ENCODE peak calls at places on chromosomes 1 and 21, in four cellular contexts. Q is adipocyte; E is GM23338; F is CD4-positive, CD25-positive, alpha-beta regulatory T cell. X is an unnamed sample.

GRCh38 chr1:37865348-37866119 is 6.1 kb upstream of the MTF1 start:
- DNase-seq in Q (no peak), E (no peak), F (no peak), X (no peak)

GRCh38 chr21:29942033-29942432 is 2.2 kb upstream of the GRIK1 start:
- DNase-seq in Q (no peak), E (no peak), F (no peak), X (no peak)

GRCh38 chr1:39354572-39354971 is 136.9 kb upstream of the BMP8A start:
- DNase-seq in Q (no peak), E (no peak), F (no peak), X (no peak)

GRCh38 chr1:1788646-1789431 is 10.6 kb upstream of the NADK start:
- DNase-seq in Q (no peak), E (peak; percentile 72), F (no peak), X (no peak)

GRCh38 chr1:40837601-40838000 is 24.6 kb downstream of the CITED4 start:
- DNase-seq in Q (no peak), E (no peak), F (no peak), X (no peak)

GRCh38 chr1:24393892-24394291 is 19.7 kb downstream of the STPG1 start:
- DNase-seq in Q (peak; percentile 73), E (no peak), F (no peak), X (no peak)

GRCh38 chr1:64864018-64864945 is 102.1 kb downstream of the JAK1 start:
- DNase-seq in Q (no peak), E (no peak), F (peak; percentile 45), X (no peak)

GRCh38 chr1:147892731-147893214 is 9.8 kb upstream of the GJA8 start:
- DNase-seq in Q (peak; percentile 85), E (peak; percentile 72), F (peak; percentile 43), X (peak; percentile 51)

GRCh38 chr1:84776639-84777038 is 86.4 kb upstream of the SSX2IP start:
- DNase-seq in Q (no peak), E (no peak), F (no peak), X (no peak)

GRCh38 chr1:25583519-25584370 is 32.8 kb upstream of the MAN1C1 start:
- DNase-seq in Q (no peak), E (no peak), F (no peak), X (no peak)

GRCh38 chr1:213131851-213132655 is 81.0 kb downstream of the RPS6KC1 start:
- DNase-seq in Q (peak; percentile 23), E (no peak), F (no peak), X (no peak)

GRCh38 chr21:28537371-28538079 is 455.2 kb downstream of the LTN1 start:
- DNase-seq in Q (peak; percentile 52), E (no peak), F (no peak), X (no peak)

GRCh38 chr1:102531031-102531430 is 534.3 kb upstream of the OLFM3 start:
- DNase-seq in Q (peak; percentile 4), E (no peak), F (no peak), X (no peak)

GRCh38 chr1:198830397-198830796 is 191.6 kb downstream of the PTPRC start:
- DNase-seq in Q (no peak), E (no peak), F (no peak), X (no peak)

GRCh38 chr1:67753776-67754525 is 69.0 kb downstream of the GADD45A start:
- DNase-seq in Q (no peak), E (no peak), F (no peak), X (no peak)

GRCh38 chr1:21305900-21306189 is 15.6 kb upstream of the ECE1 start:
- DNase-seq in Q (no peak), E (no peak), F (no peak), X (no peak)
- H3K4me1 ChIP-seq in Q (peaks cover 45% of the 10 kb centered on the region), E (peaks cover 27% of the 10 kb centered on the region), F (peaks cover 31% of the 10 kb centered on the region), X (peaks cover 19% of the 10 kb centered on the region)

DNA sequence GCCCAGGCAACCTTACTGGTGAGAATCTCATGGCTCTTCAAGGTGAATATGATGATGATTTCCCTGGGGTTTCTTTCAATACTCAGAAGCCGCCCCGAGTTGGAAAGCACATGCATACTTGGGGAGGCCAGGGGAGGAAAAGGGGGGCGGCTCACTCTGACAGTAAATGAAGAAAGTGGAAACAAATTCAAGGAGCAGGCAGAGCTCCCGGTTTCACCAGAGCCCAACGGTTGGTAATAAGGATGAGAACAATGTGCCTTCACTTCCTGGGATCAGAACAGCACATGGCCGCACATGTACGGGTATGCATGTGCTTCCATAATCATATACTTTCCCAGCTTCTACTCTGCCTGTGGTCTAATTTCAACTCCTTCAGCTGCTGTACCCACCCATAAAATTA is 3.8 kb upstream of the ARHGEF2 start:
- DNase-seq in Q (no peak), E (no peak), F (no peak), X (no peak)
- H3K4me1 ChIP-seq in Q (peaks cover 58% of the 10 kb centered on the region), E (peaks cover 48% of the 10 kb centered on the region), F (peaks cover 52% of the 10 kb centered on the region), X (peaks cover 26% of the 10 kb centered on the region)

DNA sequence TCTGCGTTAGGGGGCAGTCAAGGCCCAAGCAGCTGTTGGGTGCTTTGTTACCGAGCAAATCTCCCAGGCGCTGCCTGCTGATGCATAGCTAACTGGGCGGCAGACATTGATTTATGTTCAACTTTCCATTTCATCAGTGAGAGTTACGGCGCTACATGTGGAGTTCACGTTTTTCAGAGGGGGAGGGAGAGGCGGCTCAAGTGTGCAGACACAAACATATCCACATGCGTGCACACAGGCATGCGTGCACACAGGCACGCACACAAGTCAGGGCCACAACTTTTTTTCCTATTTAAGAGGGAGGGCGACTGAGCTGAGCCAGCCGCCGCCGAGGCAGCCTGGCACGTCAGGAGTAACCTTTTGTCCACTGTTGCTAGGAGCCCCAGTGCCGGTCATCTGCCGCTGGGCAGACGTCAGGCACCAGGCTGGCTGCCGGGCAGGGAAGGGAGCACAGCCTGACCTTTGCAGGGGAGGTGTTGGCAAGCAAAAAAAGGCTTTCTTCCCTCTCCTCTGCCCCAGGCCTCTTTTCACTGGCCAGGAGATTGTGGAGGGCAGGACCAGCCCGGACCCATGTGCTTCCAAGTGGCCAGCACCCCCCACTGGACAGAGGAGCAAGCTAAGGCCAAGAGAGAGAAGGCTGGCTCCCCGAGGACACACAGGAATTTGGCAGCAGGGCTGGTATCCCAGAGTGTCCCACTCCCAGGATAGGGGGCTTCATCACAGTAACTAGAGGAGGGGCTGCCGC is 73.3 kb downstream of the MRPL37 start:
- DNase-seq in Q (peak; percentile 76), E (peak; percentile 72), F (no peak), X (no peak)
- H3K4me1 ChIP-seq in Q (peaks cover 75% of the 10 kb centered on the region), E (peaks cover 37% of the 10 kb centered on the region), F (peaks cover 6% of the 10 kb centered on the region), X (peaks cover 49% of the 10 kb centered on the region)

GRCh38 chr1:93350322-93350721 is 4.6 kb downstream of the DR1 start:
- DNase-seq in Q (no peak), E (no peak), F (no peak), X (no peak)

GRCh38 chr1:93349231-93350135 is 3.8 kb downstream of the DR1 start:
- DNase-seq in Q (no peak), E (no peak), F (no peak), X (no peak)

GRCh38 chr1:93352376-93352775 is 6.7 kb downstream of the DR1 start:
- DNase-seq in Q (no peak), E (no peak), F (no peak), X (no peak)

GRCh38 chr1:93353286-93353685 is 7.6 kb downstream of the DR1 start:
- DNase-seq in Q (peak; percentile 69), E (no peak), F (no peak), X (no peak)

GRCh38 chr1:93350875-93351274 is 5.2 kb downstream of the DR1 start:
- DNase-seq in Q (no peak), E (no peak), F (no peak), X (no peak)
- H3K4me1 ChIP-seq in Q (peaks cover 49% of the 10 kb centered on the region), E (peaks cover 19% of the 10 kb centered on the region), F (peaks cover 62% of the 10 kb centered on the region), X (no peaks in the 10 kb centered on the region)

GRCh38 chr1:155241069-155241679 is 14.1 kb downstream of the ENTREP3 start:
- DNase-seq in Q (peak; percentile 93), E (peak; percentile 92), F (peak; percentile 76), X (peak; percentile 75)

GRCh38 chr1:155245163-155245524 is 10.1 kb downstream of the ENTREP3 start:
- DNase-seq in Q (no peak), E (no peak), F (no peak), X (no peak)

GRCh38 chr1:155244368-155245162 is 10.7 kb downstream of the ENTREP3 start:
- DNase-seq in Q (peak; percentile 99), E (peak; percentile 100), F (peak; percentile 93), X (peak; percentile 99)

GRCh38 chr1:155241851-155242264 is 13.4 kb downstream of the ENTREP3 start:
- DNase-seq in Q (no peak), E (no peak), F (no peak), X (no peak)

DNA sequence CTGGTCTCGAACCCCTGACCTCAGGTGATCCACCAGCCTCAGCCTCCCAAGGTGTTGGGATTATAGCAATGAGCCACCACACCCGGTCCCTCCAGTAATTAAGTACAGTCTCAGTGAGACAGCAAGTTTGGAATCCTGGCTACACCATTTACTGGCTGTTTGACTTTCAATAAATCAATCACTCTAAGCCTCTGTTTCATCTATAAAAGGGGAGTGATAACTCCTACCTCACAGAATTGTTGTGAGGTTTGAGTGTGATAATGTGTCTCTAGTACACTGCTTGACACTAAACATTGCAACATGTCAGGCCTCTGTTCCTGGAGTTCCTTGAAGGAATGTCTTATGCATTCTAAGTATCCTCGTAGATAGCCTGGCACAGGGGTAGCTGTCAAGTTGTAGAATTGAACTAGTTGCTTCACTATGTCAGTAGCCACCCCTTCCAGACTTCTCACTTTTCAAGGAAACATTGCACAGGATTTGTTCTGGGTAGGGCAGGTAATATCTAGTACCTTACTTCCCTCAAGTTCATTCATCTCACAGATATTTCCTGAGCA is 12.4 kb downstream of the ENTREP3 start:
- DNase-seq in Q (no peak), E (no peak), F (no peak), X (no peak)
- H3K4me1 ChIP-seq in Q (peaks cover 20% of the 10 kb centered on the region), E (peaks cover 19% of the 10 kb centered on the region), F (peaks cover 34% of the 10 kb centered on the region), X (peaks cover 8% of the 10 kb centered on the region)

DNA sequence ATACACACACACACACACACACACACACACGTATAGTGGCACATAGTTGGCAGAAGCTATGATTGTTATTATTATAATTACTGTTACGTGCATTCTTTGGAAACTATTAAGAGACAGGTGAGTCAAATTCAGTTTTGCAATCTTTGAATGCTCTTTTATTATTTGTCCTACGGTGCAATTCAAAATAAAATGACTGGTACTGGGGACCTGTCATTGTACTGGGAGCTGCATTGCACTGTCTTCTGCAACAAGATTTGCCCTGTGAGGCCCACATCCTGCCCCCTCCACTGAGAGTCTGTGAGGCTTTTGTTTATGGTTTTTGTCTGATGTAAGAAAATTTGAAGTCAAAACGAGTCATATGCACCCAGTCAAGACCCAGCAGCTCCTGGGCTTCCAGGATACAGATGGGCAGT is 1.9 kb downstream of the LY9 start:
- DNase-seq in Q (no peak), E (no peak), F (peak; percentile 77), X (no peak)
- H3K4me1 ChIP-seq in Q (no peaks in the 10 kb centered on the region), E (no peaks in the 10 kb centered on the region), F (peaks cover 68% of the 10 kb centered on the region), X (no peaks in the 10 kb centered on the region)

GRCh38 chr1:200426196-200426595 is 16.4 kb upstream of the ZNF281 start:
- DNase-seq in Q (no peak), E (no peak), F (no peak), X (no peak)
- H3K4me1 ChIP-seq in Q (peaks cover 23% of the 10 kb centered on the region), E (peaks cover 7% of the 10 kb centered on the region), F (no peaks in the 10 kb centered on the region), X (no peaks in the 10 kb centered on the region)

GRCh38 chr1:150979007-150979722 is 2.9 kb upstream of the ANXA9 start:
- DNase-seq in Q (peak; percentile 97), E (peak; percentile 97), F (peak; percentile 87), X (peak; percentile 92)

GRCh38 chr1:150979723-150980056 is 2.4 kb upstream of the ANXA9 start:
- DNase-seq in Q (no peak), E (no peak), F (no peak), X (no peak)

GRCh38 chr1:150974580-150975478 is at the start of gene CERS2:
- DNase-seq in Q (peak; percentile 96), E (peak; percentile 87), F (peak; percentile 74), X (peak; percentile 70)

GRCh38 chr1:150976401-150976821 is 1.8 kb upstream of the CERS2 start:
- DNase-seq in Q (no peak), E (peak; percentile 58), F (no peak), X (no peak)

GRCh38 chr1:150976879-150977694 is 2.5 kb upstream of the CERS2 start:
- DNase-seq in Q (peak; percentile 75), E (peak; percentile 72), F (peak; percentile 73), X (no peak)
- H3K4me1 ChIP-seq in Q (peaks cover 32% of the 10 kb centered on the region), E (peaks cover 59% of the 10 kb centered on the region), F (peaks cover 54% of the 10 kb centered on the region), X (peaks cover 38% of the 10 kb centered on the region)

GRCh38 chr1:30891223-30891552 is 17.4 kb downstream of the SDC3 start:
- DNase-seq in Q (no peak), E (no peak), F (no peak), X (no peak)
- H3K4me1 ChIP-seq in Q (peaks cover 28% of the 10 kb centered on the region), E (peaks cover 16% of the 10 kb centered on the region), F (no peaks in the 10 kb centered on the region), X (peaks cover 61% of the 10 kb centered on the region)